ENCODE peak calls at places on chromosomes 3 and 15, in eight cellular contexts. B, I, G, M, P, K, Z and A are unnamed samples.

GRCh38 chr3:146161725-146162047 is 702 bp upstream of the PLOD2 start:
- DNase-seq in P (peak; percentile 58), B (peak; percentile 54), G (peak; percentile 50), M (no peak), K (no peak), Z (peak; percentile 90), I (no peak), A (peak; percentile 55)

GRCh38 chr3:157594413-157594812 is 91.2 kb upstream of the VEPH1 start:
- DNase-seq in K (no peak), M (no peak), G (no peak), B (no peak), Z (no peak), P (no peak), I (no peak), A (no peak)

GRCh38 chr15:60557157-60557556 is 78.2 kb upstream of the ICE2 start:
- DNase-seq in I (no peak), B (no peak), M (no peak), P (no peak), G (no peak), K (no peak), Z (no peak), A (no peak)

GRCh38 chr15:56045068-56045748 is 51.8 kb upstream of the NEDD4 start:
- DNase-seq in P (no peak), I (no peak), B (no peak), K (no peak), Z (no peak), M (no peak), G (no peak), A (no peak)

GRCh38 chr3:34793066-34793465 is 846.3 kb upstream of the ARPP21 start:
- DNase-seq in I (no peak), Z (no peak), G (no peak), P (no peak), M (no peak), K (no peak), B (no peak), A (no peak)

GRCh38 chr15:44719293-44719999 is 8.1 kb downstream of the B2M start:
- DNase-seq in K (no peak), B (no peak), G (peak; percentile 29), M (peak; percentile 91), I (no peak), P (no peak), Z (no peak), A (no peak)

GRCh38 chr15:68808091-68808490 is 12.6 kb downstream of the ANP32A start:
- DNase-seq in K (no peak), I (peak; percentile 35), M (no peak), G (no peak), P (no peak), B (no peak), Z (no peak), A (peak; percentile 2)

GRCh38 chr15:74413350-74414080 is 20.2 kb downstream of the SEMA7A start:
- DNase-seq in K (no peak), Z (no peak), M (no peak), G (no peak), B (no peak), P (no peak), I (no peak), A (no peak)

GRCh38 chr3:45407634-45408033 is 19.3 kb downstream of the LARS2 start:
- DNase-seq in G (no peak), B (no peak), P (no peak), M (no peak), Z (no peak), K (no peak), I (no peak), A (no peak)

GRCh38 chr3:61068084-61068483 is 183.2 kb downstream of the FHIT start:
- DNase-seq in G (no peak), B (no peak), P (no peak), Z (no peak), I (no peak), K (no peak), M (no peak), A (no peak)

GRCh38 chr15:71054286-71054952 is 60.9 kb upstream of the THSD4 start:
- DNase-seq in K (no peak), M (no peak), Z (no peak), G (no peak), P (no peak), I (no peak), B (no peak), A (no peak)

GRCh38 chr3:187621881-187622280 is 48.3 kb downstream of the SST start:
- DNase-seq in B (no peak), G (no peak), M (no peak), I (no peak), K (no peak), Z (no peak), P (no peak), A (no peak)

DNA sequence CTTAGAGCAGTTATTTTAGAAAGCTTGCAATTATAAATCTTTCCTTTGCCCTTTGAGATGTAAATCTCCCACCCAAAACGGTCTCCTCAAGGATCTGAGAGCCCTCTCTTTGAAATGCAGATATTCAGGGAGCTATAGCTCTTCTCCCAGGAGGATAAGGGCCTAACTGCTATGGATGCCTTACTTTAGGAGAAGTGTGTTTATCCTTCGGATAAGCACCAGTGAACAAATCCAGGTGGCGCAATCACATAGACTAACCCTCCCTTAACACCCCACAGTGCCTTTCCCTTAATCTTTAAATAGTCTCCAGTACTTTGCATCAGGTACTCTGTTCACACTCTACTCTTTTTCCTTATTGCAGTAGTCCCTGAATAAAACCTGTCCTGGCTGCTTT is 14.9 kb upstream of the CA12 start:
- DNase-seq in M (no peak), P (no peak), I (no peak), B (no peak), G (no peak), Z (no peak), K (peak; percentile 60), A (peak; percentile 43)
- TF ChIP-seq EP300 in M (no peak), P (no peak), I (no peak), B (no peak), G (no peak), Z (no peak), K (no peak), A (no peak)

DNA sequence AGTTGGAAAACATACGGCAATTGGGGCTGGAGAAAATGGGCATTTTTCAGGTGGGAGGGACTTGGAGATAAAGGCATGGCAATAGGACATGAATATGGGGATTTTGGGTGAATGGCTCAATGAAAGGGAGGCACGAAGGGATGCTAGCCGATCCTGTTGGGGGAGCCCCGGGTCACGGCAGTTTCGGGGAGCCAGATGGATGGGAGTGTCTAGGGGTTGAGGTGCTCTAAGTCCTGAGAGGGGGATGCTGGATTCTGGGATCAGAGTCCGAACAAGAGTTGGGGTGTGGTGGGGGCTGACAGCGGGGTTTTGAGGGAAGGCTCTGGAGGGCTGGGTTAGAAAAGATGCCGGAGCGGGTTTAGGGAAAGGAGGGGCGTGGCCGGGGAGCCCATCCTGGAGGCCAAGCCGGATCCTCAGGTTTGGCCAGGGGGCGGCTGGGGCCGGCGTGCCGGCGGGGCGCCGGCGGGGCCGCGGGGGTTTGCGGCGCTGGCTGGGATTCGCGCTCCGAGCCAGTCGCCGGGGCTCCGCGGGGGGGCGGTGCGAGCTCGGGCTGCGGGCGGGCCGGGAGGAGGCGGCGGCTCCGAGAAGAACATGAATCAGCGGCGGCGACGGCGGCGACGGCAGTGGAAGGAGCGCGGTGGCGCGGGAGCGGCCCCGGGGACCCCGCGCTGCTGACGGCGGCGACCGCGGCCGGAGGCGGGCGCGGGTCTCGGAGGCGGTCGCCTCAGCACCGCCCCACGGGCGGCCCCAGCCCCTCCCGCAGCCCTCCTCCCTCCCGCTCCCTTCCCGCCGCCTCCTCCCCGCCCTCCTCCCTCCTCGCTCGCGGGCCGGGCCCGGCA is at the start of gene TYRO3:
- DNase-seq in P (peak; percentile 43), Z (peak; percentile 80), B (peak; percentile 75), I (peak; percentile 82), K (peak; percentile 94), M (no peak), G (no peak), A (peak; percentile 66)
- TF ChIP-seq EP300 in P (peak; percentile 7), Z (no peak), B (no peak), I (no peak), K (no peak), M (no peak), G (no peak), A (no peak)

DNA sequence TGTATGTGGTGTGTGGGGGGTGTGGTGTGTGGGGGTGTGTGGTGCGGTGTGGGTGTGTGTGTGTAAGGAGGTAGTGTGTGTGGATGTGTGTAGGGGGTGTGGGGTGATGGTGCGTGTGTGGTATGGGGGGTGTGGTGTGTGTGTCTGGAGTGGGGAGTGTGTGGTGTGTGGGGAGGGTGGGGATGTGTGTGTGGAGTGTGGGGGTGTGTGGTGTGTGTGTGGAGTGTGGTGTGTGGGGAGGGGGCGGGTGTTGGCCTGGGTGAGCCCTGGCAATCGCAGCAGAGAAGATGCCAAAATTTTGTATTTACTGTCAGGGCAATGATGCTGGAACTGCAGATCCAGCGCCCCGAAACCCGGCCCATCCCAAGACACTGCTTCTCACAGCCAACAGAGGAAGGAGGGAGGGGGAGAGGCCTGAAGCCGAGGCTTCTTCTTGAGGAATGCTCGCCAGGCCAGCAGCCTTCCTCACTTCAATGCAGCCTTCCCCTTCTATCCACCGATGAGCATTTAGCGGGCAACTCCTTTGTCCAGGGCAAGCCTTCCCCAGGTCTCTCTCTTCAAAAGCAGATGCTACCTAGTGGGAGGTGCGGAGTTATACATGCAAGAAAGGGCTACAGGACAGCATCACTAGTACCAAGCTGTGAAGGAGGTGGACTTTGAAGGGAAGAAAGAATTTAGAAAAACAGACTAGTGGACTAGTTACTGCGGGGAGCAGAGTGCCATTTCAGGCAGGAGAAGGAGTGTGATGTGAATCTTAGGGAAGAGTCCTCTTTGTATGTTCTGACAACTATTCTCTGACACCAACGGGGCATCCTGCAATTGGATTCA is 12.0 kb upstream of the SRP14 start:
- DNase-seq in B (no peak), M (no peak), P (no peak), G (no peak), I (peak; percentile 64), Z (peak; percentile 66), K (no peak), A (no peak)
- TF ChIP-seq EP300 in B (no peak), M (no peak), P (no peak), G (no peak), I (no peak), Z (no peak), K (no peak), A (no peak)

DNA sequence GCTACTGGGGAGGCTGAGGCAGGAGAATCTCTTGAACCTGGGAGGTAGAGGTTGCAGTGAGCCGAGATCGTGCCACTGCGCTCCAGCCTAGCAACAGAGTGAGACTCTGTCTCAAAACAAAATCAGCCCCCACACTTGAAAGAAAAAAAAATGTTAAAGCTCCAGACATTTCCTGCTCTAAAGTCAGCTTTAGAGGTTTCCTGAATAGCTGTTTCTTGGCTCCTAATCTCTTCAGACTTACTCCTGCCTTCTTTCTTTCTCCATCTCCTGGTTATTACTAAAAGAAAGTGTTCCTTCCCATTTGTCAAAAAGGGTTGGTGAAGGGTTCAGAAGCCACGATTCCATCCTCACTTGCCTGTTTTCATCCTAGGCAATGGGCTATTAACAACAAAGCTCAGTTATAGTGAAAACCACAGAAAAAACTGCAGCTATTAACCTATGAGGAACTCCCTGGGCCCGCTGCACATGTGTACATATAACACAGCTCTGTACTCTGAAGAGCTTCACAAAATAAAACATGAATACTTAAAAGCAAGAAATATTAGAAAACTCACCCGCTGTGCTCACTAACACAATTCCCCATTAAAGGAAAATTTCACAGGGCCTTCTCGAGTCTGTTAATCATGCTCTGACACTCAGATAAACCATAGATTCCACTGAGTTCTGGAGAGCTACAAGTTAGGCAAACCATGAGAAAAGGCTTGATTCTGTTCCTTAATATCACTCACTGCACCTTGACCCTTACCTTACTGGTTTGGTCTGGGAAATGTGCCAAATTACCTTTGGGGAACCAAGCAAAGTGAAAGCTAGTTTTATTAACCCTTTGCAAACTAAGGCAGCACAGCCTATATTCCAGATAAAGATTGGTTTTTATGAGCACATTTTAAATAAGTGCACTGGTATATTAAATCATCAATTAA is 89.9 kb upstream of the TSPAN3 start:
- DNase-seq in B (no peak), I (no peak), M (no peak), P (no peak), K (no peak), Z (no peak), G (peak; percentile 81), A (peak; percentile 53)
- TF ChIP-seq EP300 in B (no peak), I (no peak), M (no peak), P (no peak), K (no peak), Z (no peak), G (no peak), A (no peak)